ENCODE peak calls at places on chromosome 3, in four cellular contexts. One of them, this sample, is unnamed.

GRCh38 chr3:9036327-9037112 is 73.2 kb upstream of the RAD18 start:
- DNase-seq in AG10803: peak
- DNase-seq in neural crest cell: no peak
- DNase-seq in lung: peak
- DNase-seq in this sample: no peak

GRCh38 chr3:122536634-122537033 is 21.9 kb upstream of the KPNA1 start:
- DNase-seq in AG10803: no peak
- DNase-seq in neural crest cell: no peak
- DNase-seq in lung: no peak
- DNase-seq in this sample: no peak

GRCh38 chr3:121834079-121834730 is 655 bp downstream of the IQCB1 start:
- DNase-seq in AG10803: no peak
- DNase-seq in neural crest cell: peak
- DNase-seq in lung: no peak
- DNase-seq in this sample: no peak

GRCh38 chr3:14774431-14774830 is 44.3 kb upstream of the FGD5 start:
- DNase-seq in lung: no peak
- DNase-seq in neural crest cell: no peak
- DNase-seq in AG10803: no peak
- DNase-seq in this sample: no peak

GRCh38 chr3:38606561-38606960 is 42.9 kb downstream of the SCN5A start:
- DNase-seq in lung: no peak
- DNase-seq in AG10803: no peak
- DNase-seq in neural crest cell: no peak
- DNase-seq in this sample: no peak

GRCh38 chr3:13703071-13703470 is 154.1 kb downstream of the FBLN2 start:
- DNase-seq in lung: no peak
- DNase-seq in AG10803: no peak
- DNase-seq in neural crest cell: no peak
- DNase-seq in this sample: no peak

GRCh38 chr3:12967751-12968209 is 105.4 kb downstream of the IQSEC1 start:
- DNase-seq in neural crest cell: peak
- DNase-seq in lung: peak
- DNase-seq in AG10803: peak
- DNase-seq in this sample: peak

GRCh38 chr3:11668243-11669232 is 24.8 kb upstream of the VGLL4 start:
- DNase-seq in lung: no peak
- DNase-seq in AG10803: peak
- DNase-seq in neural crest cell: no peak
- DNase-seq in this sample: no peak

GRCh38 chr3:195270350-195271115 is 426 bp downstream of the XXYLT1 start:
- DNase-seq in lung: no peak
- DNase-seq in AG10803: peak
- DNase-seq in neural crest cell: peak
- DNase-seq in this sample: peak

GRCh38 chr3:135811597-135811996 is 153.9 kb upstream of the PPP2R3A start:
- DNase-seq in lung: no peak
- DNase-seq in neural crest cell: no peak
- DNase-seq in AG10803: no peak
- DNase-seq in this sample: no peak

GRCh38 chr3:152200476-152201422 is 68.0 kb upstream of the MBNL1 start:
- DNase-seq in AG10803: no peak
- DNase-seq in lung: no peak
- DNase-seq in neural crest cell: no peak
- DNase-seq in this sample: no peak

GRCh38 chr3:187999821-188000220 is 154.1 kb upstream of the LPP start:
- DNase-seq in lung: no peak
- DNase-seq in neural crest cell: no peak
- DNase-seq in AG10803: no peak
- DNase-seq in this sample: no peak

GRCh38 chr3:194617827-194618226 is 15.4 kb downstream of the TMEM44 start:
- DNase-seq in AG10803: peak
- DNase-seq in lung: no peak
- DNase-seq in neural crest cell: no peak
- DNase-seq in this sample: no peak

GRCh38 chr3:19046440-19046839 is 101.9 kb upstream of the KCNH8 start:
- DNase-seq in AG10803: no peak
- DNase-seq in lung: no peak
- DNase-seq in neural crest cell: no peak
- DNase-seq in this sample: no peak
- TF ChIP-seq CTCF in AG10803: no peak
- TF ChIP-seq CTCF in lung: no peak
- TF ChIP-seq CTCF in neural crest cell: peak
- TF ChIP-seq CTCF in this sample: no peak

DNA sequence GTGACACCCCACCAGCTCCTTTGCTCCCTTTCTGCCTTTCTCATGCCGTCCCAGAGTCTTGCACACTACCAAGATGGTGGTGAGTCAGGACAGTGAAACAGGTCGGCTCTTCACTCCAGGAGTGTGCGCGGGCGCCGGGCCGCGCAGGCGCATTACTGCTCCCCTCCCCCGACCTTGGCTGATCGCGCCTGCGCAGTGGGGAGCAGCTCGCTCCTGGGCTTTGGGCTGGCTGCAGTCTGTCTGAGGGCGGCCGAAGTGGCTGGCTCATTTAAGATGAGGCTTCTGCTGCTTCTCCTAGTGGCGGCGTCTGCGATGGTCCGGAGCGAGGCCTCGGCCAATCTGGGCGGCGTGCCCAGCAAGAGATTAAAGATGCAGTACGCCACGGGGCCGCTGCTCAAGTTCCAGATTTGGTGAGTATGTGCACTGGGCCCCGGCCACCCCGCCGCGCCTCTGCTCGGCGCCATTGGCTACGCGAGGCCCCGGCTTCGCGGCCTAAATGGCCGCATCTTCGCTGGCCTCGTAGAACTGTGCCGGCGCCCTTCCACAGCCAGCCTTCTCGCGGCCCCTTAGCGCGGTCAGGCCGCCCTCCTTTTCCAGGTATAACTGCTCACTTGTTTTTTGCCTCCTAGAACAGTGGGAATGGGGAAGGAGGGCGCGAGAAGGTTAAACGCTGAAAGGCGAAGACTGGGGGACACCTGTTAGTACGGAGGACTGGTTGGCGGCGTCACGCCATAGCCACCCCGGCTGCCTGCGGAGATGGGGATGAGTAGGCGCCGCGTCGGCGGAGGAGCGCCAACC is at the start of gene SELENOT:
- DNase-seq in AG10803: peak
- DNase-seq in neural crest cell: peak
- DNase-seq in lung: peak
- DNase-seq in this sample: peak
- TF ChIP-seq CTCF in AG10803: peak
- TF ChIP-seq CTCF in neural crest cell: peak
- TF ChIP-seq CTCF in lung: no peak
- TF ChIP-seq CTCF in this sample: no peak

GRCh38 chr3:71931930-71932329 is 147.0 kb upstream of the PROK2 start:
- DNase-seq in AG10803: no peak
- DNase-seq in neural crest cell: no peak
- DNase-seq in lung: no peak
- DNase-seq in this sample: no peak

GRCh38 chr3:71927505-71928066 is 142.6 kb upstream of the PROK2 start:
- DNase-seq in AG10803: no peak
- DNase-seq in neural crest cell: no peak
- DNase-seq in lung: no peak
- DNase-seq in this sample: no peak

GRCh38 chr3:71928215-71928614 is 143.3 kb upstream of the PROK2 start:
- DNase-seq in lung: no peak
- DNase-seq in neural crest cell: no peak
- DNase-seq in AG10803: no peak
- DNase-seq in this sample: no peak

GRCh38 chr3:71926690-71927089 is 141.7 kb upstream of the PROK2 start:
- DNase-seq in neural crest cell: no peak
- DNase-seq in AG10803: no peak
- DNase-seq in lung: no peak
- DNase-seq in this sample: no peak

DNA sequence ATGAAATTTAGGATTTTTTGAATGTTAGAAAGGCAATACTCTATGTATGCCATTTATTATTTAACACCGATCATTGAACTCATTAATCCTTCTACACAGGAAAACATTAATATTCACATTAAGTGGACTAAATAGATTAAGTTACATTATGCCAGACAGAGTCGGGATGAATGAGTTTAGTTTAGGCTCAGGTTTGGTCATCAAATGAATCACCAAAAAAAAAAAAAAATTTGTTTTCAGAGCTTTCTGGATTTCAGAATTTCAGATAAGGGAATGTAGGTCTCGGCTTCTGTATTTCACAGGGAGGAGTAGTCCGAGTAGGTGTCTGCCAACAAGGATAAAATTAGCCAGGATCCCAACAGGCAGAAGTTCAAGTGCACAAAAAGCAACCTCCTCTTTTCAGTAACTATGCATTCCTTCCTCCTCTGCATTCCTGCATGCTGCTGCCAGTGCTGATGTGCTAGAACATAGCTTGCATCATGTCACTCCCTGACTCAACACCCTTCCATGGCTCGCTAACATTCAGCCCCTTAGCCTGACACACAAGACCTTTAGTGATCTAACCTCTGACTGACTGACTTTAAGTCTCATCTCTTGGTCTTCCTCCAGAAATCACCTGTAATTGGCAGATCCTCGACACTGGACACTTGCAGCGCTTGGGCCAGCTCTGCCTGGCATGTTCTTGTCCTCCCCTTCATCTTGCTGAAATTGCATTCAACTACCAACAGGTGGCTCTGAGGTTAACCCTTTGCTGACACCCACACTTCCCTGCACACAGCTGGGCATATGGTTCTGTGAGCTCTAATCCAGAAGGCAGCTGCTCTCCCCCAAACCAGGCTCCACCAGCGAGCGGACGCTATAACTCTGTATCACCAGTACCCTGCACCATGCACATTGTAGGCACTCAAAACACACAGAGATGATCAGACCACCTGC is 145.4 kb upstream of the PROK2 start:
- DNase-seq in lung: no peak
- DNase-seq in AG10803: peak
- DNase-seq in neural crest cell: no peak
- DNase-seq in this sample: no peak
- TF ChIP-seq CTCF in lung: no peak
- TF ChIP-seq CTCF in AG10803: no peak
- TF ChIP-seq CTCF in neural crest cell: peak
- TF ChIP-seq CTCF in this sample: no peak

GRCh38 chr3:125207949-125208568 is 4.5 kb downstream of the SLC12A8 start:
- DNase-seq in AG10803: no peak
- DNase-seq in neural crest cell: no peak
- DNase-seq in lung: no peak
- DNase-seq in this sample: no peak
- TF ChIP-seq CTCF in AG10803: no peak
- TF ChIP-seq CTCF in neural crest cell: no peak
- TF ChIP-seq CTCF in lung: no peak
- TF ChIP-seq CTCF in this sample: no peak

DNA sequence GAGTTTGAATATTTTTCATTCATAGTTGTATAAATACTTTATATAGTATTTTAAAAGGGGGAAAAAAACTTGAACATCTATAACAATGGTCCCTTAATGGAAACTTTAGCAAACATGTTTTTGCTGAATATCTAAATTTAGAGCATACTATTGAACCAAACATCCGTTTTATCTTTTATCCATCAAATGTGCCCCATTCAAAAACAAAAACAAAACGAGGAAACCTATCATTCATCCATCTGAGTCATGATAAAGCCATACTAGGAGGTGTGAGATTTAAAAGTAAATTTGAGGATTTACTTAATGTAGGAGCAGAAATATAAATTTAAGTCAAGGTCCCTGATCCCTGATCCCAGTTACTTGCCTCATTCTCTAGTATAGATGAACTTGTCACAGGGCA is 463.6 kb upstream of the MDFIC2 start:
- DNase-seq in neural crest cell: no peak
- DNase-seq in lung: no peak
- DNase-seq in AG10803: no peak
- DNase-seq in this sample: no peak
- TF ChIP-seq CTCF in neural crest cell: no peak
- TF ChIP-seq CTCF in lung: no peak
- TF ChIP-seq CTCF in AG10803: no peak
- TF ChIP-seq CTCF in this sample: no peak

DNA sequence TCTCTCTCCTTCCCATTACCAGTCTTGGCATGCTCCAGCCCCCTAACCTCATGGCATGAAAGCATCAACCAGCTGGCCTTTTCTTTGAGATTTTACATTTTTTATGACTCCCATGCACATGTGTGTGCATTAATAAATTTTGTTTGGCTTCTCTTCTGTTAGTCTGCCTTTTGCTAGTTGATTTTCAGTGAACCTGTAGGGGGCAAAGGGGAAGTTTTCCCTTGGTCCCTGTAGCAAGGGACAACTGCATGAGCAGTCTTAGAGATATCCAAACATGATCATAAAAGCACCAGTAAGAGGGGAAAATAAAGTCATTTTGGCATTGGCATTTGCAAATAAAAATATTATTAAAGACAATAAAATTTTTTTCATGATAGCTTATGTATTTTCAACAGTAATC is 73.7 kb downstream of the OXSM start:
- DNase-seq in AG10803: no peak
- DNase-seq in lung: no peak
- DNase-seq in neural crest cell: no peak
- DNase-seq in this sample: no peak
- TF ChIP-seq CTCF in AG10803: no peak
- TF ChIP-seq CTCF in lung: no peak
- TF ChIP-seq CTCF in neural crest cell: peak
- TF ChIP-seq CTCF in this sample: no peak

GRCh38 chr3:125606291-125606690 is 11.0 kb upstream of the OSBPL11 start:
- DNase-seq in lung: no peak
- DNase-seq in neural crest cell: no peak
- DNase-seq in AG10803: no peak
- DNase-seq in this sample: no peak

GRCh38 chr3:125608419-125608818 is 13.1 kb upstream of the OSBPL11 start:
- DNase-seq in neural crest cell: no peak
- DNase-seq in lung: no peak
- DNase-seq in AG10803: no peak
- DNase-seq in this sample: no peak

GRCh38 chr3:125605771-125606170 is 10.5 kb upstream of the OSBPL11 start:
- DNase-seq in neural crest cell: no peak
- DNase-seq in AG10803: no peak
- DNase-seq in lung: no peak
- DNase-seq in this sample: no peak

DNA sequence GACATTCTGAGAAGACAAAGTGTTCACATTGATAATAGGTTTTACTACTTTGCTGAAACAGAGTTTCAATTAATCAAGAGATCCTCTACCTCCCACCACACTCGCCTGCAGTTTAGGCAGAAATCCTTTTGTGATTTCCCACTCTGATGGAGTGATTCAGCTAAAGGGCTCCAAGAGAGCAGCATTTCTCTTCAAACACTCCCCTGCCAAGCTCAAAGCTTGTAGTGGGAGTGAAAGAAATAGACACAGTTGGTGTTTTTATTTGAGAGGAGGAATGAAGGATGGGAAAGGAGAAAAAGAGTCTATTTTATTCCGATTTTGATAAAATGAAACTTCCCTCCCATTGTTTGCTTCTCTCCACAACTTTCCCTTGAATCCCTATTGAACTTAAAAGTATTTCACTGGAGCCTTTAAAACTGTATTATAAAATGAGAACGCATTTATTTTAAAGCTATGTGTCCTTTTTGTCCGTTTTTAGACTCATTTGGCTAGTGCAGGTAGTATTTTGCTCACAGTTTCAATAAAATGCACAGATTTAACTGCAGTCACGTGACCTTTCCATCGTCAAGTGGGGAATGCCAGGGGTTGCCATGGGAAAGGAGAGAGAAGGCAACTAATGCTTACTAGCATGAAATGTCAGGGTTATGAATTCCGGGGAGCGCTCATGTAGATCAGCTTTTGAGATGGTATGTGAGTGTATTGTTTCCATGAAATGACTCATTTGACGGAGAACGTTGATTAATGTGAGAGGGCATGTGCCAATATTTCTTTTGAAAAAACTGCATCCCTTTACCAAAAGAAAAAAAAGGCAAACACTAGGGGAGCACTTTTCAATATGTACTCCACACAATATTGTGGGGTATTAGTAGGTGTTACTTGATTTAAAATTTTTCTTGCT is 7.7 kb upstream of the OSBPL11 start:
- DNase-seq in AG10803: peak
- DNase-seq in neural crest cell: peak
- DNase-seq in lung: no peak
- DNase-seq in this sample: no peak
- TF ChIP-seq CTCF in AG10803: peak
- TF ChIP-seq CTCF in neural crest cell: peak
- TF ChIP-seq CTCF in lung: no peak
- TF ChIP-seq CTCF in this sample: no peak

This sample was measured in activated B cell treated with CpG ODN at 0.5 μM for 24 hours.